ENCODE peak calls at places on chromosome 4, in seven cellular contexts. A, B, H, M, V, C and K are unnamed samples.

GRCh38 chr4:27915822-27916221 is 1055.2 kb downstream of the STIM2 start:
- DNase-seq in A (no peak), B (no peak), H (no peak), M (no peak), V (no peak), C (no peak), K (no peak)

GRCh38 chr4:118410143-118410542 is 57.3 kb upstream of the PRSS12 start:
- DNase-seq in A (no peak), B (no peak), H (no peak), M (no peak), V (no peak), C (no peak), K (no peak)

GRCh38 chr4:153748378-153748777 is 11.4 kb downstream of the RNF175 start:
- DNase-seq in A (peak; percentile 38), B (no peak), H (no peak), M (no peak), V (no peak), C (no peak), K (no peak)

GRCh38 chr4:147535161-147535560 is 54.3 kb downstream of the EDNRA start:
- DNase-seq in A (no peak), B (no peak), H (no peak), M (no peak), V (no peak), C (no peak), K (no peak)

GRCh38 chr4:89216866-89217265 is 90.7 kb downstream of the GPRIN3 start:
- DNase-seq in A (no peak), B (no peak), H (no peak), M (no peak), V (no peak), C (no peak), K (no peak)

GRCh38 chr4:152278505-152279301 is 257.2 kb downstream of the FBXW7 start:
- DNase-seq in A (no peak), B (no peak), H (no peak), M (no peak), V (no peak), C (no peak), K (no peak)

GRCh38 chr4:90027565-90027964 is 99.6 kb upstream of the CCSER1 start:
- DNase-seq in A (no peak), B (no peak), H (no peak), M (no peak), V (no peak), C (no peak), K (no peak)

GRCh38 chr4:69714086-69714485 is 46.3 kb downstream of the SULT1B1 start:
- DNase-seq in A (no peak), B (no peak), H (no peak), M (no peak), V (no peak), C (no peak), K (no peak)

GRCh38 chr4:81459233-81459632 is 12.5 kb downstream of the RASGEF1B start:
- DNase-seq in A (no peak), B (no peak), H (no peak), M (no peak), V (no peak), C (no peak), K (no peak)

GRCh38 chr4:53855886-53856260 is 208.5 kb downstream of the CHIC2 start:
- DNase-seq in A (peak; percentile 25), B (no peak), H (peak; percentile 67), M (no peak), V (no peak), C (peak; percentile 23), K (no peak)

GRCh38 chr4:68359508-68359907 is 9.6 kb upstream of the YTHDC1 start:
- DNase-seq in A (no peak), B (no peak), H (no peak), M (no peak), V (no peak), C (no peak), K (no peak)

GRCh38 chr4:24770111-24770584 is 25.2 kb upstream of the SOD3 start:
- DNase-seq in A (no peak), B (no peak), H (no peak), M (no peak), V (no peak), C (no peak), K (no peak)

GRCh38 chr4:87066403-87067119 is 131.8 kb downstream of the AFF1 start:
- DNase-seq in A (no peak), B (no peak), H (no peak), M (no peak), V (no peak), C (no peak), K (no peak)

GRCh38 chr4:134365852-134366251 is 164.3 kb upstream of the PABPC4L start:
- DNase-seq in A (no peak), B (no peak), H (no peak), M (no peak), V (no peak), C (no peak), K (no peak)

GRCh38 chr4:7403001-7403400 is 31.7 kb downstream of the PSAPL1 start:
- DNase-seq in A (peak; percentile 4), B (no peak), H (peak; percentile 71), M (no peak), V (no peak), C (peak; percentile 13), K (no peak)

GRCh38 chr4:186249785-186250739 is 15.9 kb upstream of the F11 start:
- DNase-seq in A (no peak), B (no peak), H (no peak), M (no peak), V (no peak), C (no peak), K (no peak)

GRCh38 chr4:47106561-47106960 is 75.2 kb downstream of the GABRB1 start:
- DNase-seq in A (no peak), B (no peak), H (no peak), M (no peak), V (no peak), C (no peak), K (no peak)

GRCh38 chr4:7539659-7540058 is 104.9 kb upstream of the PSAPL1 start:
- DNase-seq in A (peak; percentile 32), B (no peak), H (no peak), M (peak; percentile 66), V (no peak), C (peak; percentile 87), K (no peak)

GRCh38 chr4:106502106-106502699 is 133.6 kb upstream of the GIMD1 start:
- DNase-seq in A (peak; percentile 63), B (peak; percentile 81), H (no peak), M (peak; percentile 58), V (peak; percentile 20), C (peak; percentile 68), K (peak; percentile 45)

GRCh38 chr4:120754590-120754989 is 167.9 kb downstream of the PRDM5 start:
- DNase-seq in A (no peak), B (no peak), H (no peak), M (no peak), V (no peak), C (no peak), K (peak; percentile 32)

GRCh38 chr4:120750152-120750525 is 172.4 kb downstream of the PRDM5 start:
- DNase-seq in A (no peak), B (no peak), H (no peak), M (no peak), V (no peak), C (no peak), K (no peak)

GRCh38 chr4:120755864-120756263 is 166.7 kb downstream of the PRDM5 start:
- DNase-seq in A (no peak), B (no peak), H (no peak), M (no peak), V (no peak), C (no peak), K (no peak)

GRCh38 chr4:120749445-120750151 is 172.9 kb downstream of the PRDM5 start:
- DNase-seq in A (no peak), B (peak; percentile 58), H (no peak), M (no peak), V (no peak), C (no peak), K (no peak)

GRCh38 chr4:120753854-120754253 is 168.7 kb downstream of the PRDM5 start:
- DNase-seq in A (no peak), B (peak; percentile 51), H (no peak), M (no peak), V (no peak), C (no peak), K (no peak)
- H3K27ac ChIP-seq in A (no peak overlapping the region), B (no peak overlapping the region), H (no peak overlapping the region), M (no peak overlapping the region), V (no peak overlapping the region), C (no peak overlapping the region), K (peak overlapping the region; percentile 38)

DNA sequence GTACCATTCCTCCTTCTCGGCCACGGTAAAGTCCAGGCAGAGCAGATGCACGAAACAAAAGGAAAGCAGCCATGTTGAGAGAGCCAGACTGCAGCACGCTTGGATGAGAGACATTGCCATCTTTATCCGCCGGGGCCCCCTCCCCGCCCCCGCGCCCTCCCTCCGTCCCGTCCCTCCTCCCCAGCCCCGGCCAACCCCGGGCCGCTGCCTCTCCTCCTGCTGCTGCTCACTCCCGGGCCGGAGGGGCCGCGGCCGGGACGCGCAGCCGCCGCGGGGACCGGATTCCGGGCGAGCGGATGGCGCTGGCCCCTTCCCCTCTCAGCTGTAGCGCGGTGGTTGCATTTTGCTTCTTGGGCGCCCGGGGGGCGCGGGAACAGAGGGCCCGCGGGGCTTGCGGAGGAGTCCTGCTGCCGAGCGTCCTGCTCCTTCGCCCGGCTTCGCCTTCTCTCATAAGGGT is 552 bp downstream of the RNF150 start:
- DNase-seq in A (peak; percentile 54), B (no peak), H (peak; percentile 81), M (peak; percentile 76), V (no peak), C (peak; percentile 42), K (peak; percentile 68)
- TF ChIP-seq POLR2A in A (no peak), B (no peak), H (peak; percentile 47), M (no peak), V (no peak), C (no peak), K (no peak)

GRCh38 chr4:98245226-98245625 is 16.0 kb upstream of the RAP1GDS1 start:
- DNase-seq in A (no peak), B (no peak), H (no peak), M (no peak), V (no peak), C (no peak), K (no peak)
- H3K27ac ChIP-seq in A (no peak overlapping the region), B (no peak overlapping the region), H (no peak overlapping the region), M (no peak overlapping the region), V (no peak overlapping the region), C (no peak overlapping the region), K (no peak overlapping the region)

GRCh38 chr4:957581-958313 is 15.6 kb downstream of the DGKQ start:
- DNase-seq in A (peak; percentile 11), B (no peak), H (peak; percentile 49), M (no peak), V (no peak), C (no peak), K (peak; percentile 14)
- TF ChIP-seq POLR2A in A (no peak), B (no peak), H (no peak), M (no peak), V (no peak), C (no peak), K (no peak)